ENCODE peak calls at places on chromosomes 2 and 18, in six cellular contexts. Z, B, Y, T, N and W are unnamed samples.

GRCh38 chr2:226797989-226798421 is 1.6 kb downstream of the IRS1 start:
- DNase-seq in Z (peak), B (no peak), Y (no peak), T (no peak), N (peak), W (no peak)

GRCh38 chr2:84817239-84817655 is 63.6 kb downstream of the TRABD2A start:
- DNase-seq in Z (no peak), B (no peak), Y (no peak), T (no peak), N (no peak), W (no peak)

GRCh38 chr2:113069676-113070605 is 2.2 kb downstream of the IL1F10 start:
- DNase-seq in Z (no peak), B (no peak), Y (no peak), T (no peak), N (no peak), W (no peak)

GRCh38 chr18:28208712-28209265 is 31.9 kb upstream of the CDH2 start:
- DNase-seq in Z (no peak), B (no peak), Y (no peak), T (no peak), N (no peak), W (no peak)

GRCh38 chr2:88451647-88452150 is 794 bp downstream of the FOXI3 start:
- DNase-seq in Z (no peak), B (no peak), Y (no peak), T (peak), N (no peak), W (no peak)

GRCh38 chr18:32060026-32060425 is 31.6 kb upstream of the RNF138 start:
- DNase-seq in Z (no peak), B (no peak), Y (no peak), T (no peak), N (peak), W (no peak)

GRCh38 chr2:176328149-176328548 is 58.9 kb downstream of the MTX2 start:
- DNase-seq in Z (no peak), B (no peak), Y (no peak), T (no peak), N (no peak), W (no peak)

GRCh38 chr2:48738806-48739205 is 16.7 kb downstream of the LHCGR start:
- DNase-seq in Z (peak), B (no peak), Y (no peak), T (peak), N (peak), W (peak)

GRCh38 chr2:62266433-62267038 is 70.6 kb downstream of the B3GNT2 start:
- DNase-seq in Z (peak), B (peak), Y (no peak), T (peak), N (no peak), W (peak)

GRCh38 chr2:63729362-63729761 is 112.3 kb upstream of the UGP2 start:
- DNase-seq in Z (no peak), B (no peak), Y (no peak), T (no peak), N (no peak), W (no peak)

GRCh38 chr2:12948963-12949353 is 232.2 kb downstream of the TRIB2 start:
- DNase-seq in Z (no peak), B (no peak), Y (no peak), T (no peak), N (no peak), W (no peak)

GRCh38 chr2:120803764-120804335 is 68.2 kb downstream of the GLI2 start:
- DNase-seq in Z (peak), B (no peak), Y (no peak), T (peak), N (peak), W (no peak)

GRCh38 chr2:213086566-213086965 is 64.8 kb downstream of the IKZF2 start:
- DNase-seq in Z (no peak), B (no peak), Y (no peak), T (no peak), N (no peak), W (no peak)

GRCh38 chr18:61797691-61798590 is 94.9 kb downstream of the RNF152 start:
- DNase-seq in Z (no peak), B (no peak), Y (no peak), T (no peak), N (no peak), W (no peak)

GRCh38 chr2:46347649-46348280 is 50.6 kb downstream of the EPAS1 start:
- DNase-seq in Z (no peak), B (no peak), Y (no peak), T (no peak), N (no peak), W (no peak)

GRCh38 chr2:46540496-46541342 is 61.4 kb downstream of the TMEM247 start:
- DNase-seq in Z (peak), B (peak), Y (peak), T (no peak), N (peak), W (peak)

GRCh38 chr18:56240405-56240804 is 398.0 kb downstream of the TXNL1 start:
- DNase-seq in Z (peak), B (peak), Y (no peak), T (peak), N (no peak), W (no peak)

GRCh38 chr2:28150994-28151393 is 241.7 kb upstream of the FOSL2 start:
- DNase-seq in Z (no peak), B (no peak), Y (no peak), T (no peak), N (no peak), W (no peak)

GRCh38 chr2:167398791-167399371 is 510.6 kb downstream of the XIRP2 start:
- DNase-seq in Z (no peak), B (no peak), Y (no peak), T (no peak), N (no peak), W (no peak)

GRCh38 chr2:126543081-126543480 is 112.9 kb upstream of the GYPC start:
- DNase-seq in Z (no peak), B (no peak), Y (no peak), T (no peak), N (no peak), W (peak)

GRCh38 chr2:58098254-58099096 is 51.9 kb downstream of the VRK2 start:
- DNase-seq in Z (peak), B (peak), Y (no peak), T (peak), N (no peak), W (peak)

GRCh38 chr2:238876232-238876630 is 28.3 kb downstream of the TWIST2 start:
- DNase-seq in Z (no peak), B (no peak), Y (peak), T (no peak), N (no peak), W (no peak)

GRCh38 chr18:65544701-65545100 is 206.1 kb upstream of the CDH7 start:
- DNase-seq in Z (no peak), B (no peak), Y (no peak), T (no peak), N (peak), W (no peak)

GRCh38 chr18:13501896-13502295 is 224.5 kb downstream of the FAM210A start:
- DNase-seq in Z (no peak), B (no peak), Y (no peak), T (no peak), N (no peak), W (no peak)

GRCh38 chr18:62741118-62741566 is 25.8 kb downstream of the PHLPP1 start:
- DNase-seq in Z (peak), B (no peak), Y (no peak), T (peak), N (no peak), W (peak)

GRCh38 chr2:121830809-121831208 is 75.4 kb downstream of the TSN start:
- DNase-seq in Z (no peak), B (no peak), Y (no peak), T (no peak), N (no peak), W (peak)

GRCh38 chr18:48098007-48098406 is 167.5 kb upstream of the SMAD2 start:
- DNase-seq in Z (no peak), B (no peak), Y (no peak), T (peak), N (no peak), W (peak)

GRCh38 chr18:70454705-70455322 is 166.0 kb downstream of the SOCS6 start:
- DNase-seq in Z (peak), B (peak), Y (no peak), T (peak), N (peak), W (peak)

DNA sequence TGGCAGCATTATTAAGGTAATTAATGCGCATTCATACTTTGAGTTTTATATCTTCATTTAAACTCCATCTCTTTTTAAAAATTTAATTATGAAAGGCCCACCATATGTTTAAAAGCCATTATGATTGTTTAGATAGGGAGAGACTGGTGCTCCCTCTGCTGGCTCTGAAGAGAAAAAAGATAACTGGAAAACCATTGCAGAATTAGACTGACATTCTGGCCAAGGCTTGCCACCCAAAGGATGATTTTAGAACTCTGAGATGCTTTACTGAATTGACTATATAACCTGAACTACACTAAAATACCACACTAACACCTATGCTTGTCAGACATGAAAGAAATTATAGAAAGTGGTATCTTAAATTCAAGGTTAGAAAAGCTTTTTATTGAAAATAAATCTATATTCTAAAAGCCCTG is 127.6 kb upstream of the SPOPL start:
- DNase-seq in Z (peak), B (peak), Y (no peak), T (peak), N (peak), W (peak)
- TF ChIP-seq CTCF in Z (peak), B (peak), Y (peak), T (peak), N (peak), W (peak)

GRCh38 chr2:114543106-114543806 is 100.8 kb downstream of the DPP10 start:
- DNase-seq in Z (no peak), B (peak), Y (peak), T (no peak), N (no peak), W (peak)
- TF ChIP-seq CTCF in Z (peak), B (peak), Y (peak), T (no peak), N (peak), W (no peak)

GRCh38 chr2:70536517-70537060 is 17.0 kb downstream of the TGFA start:
- DNase-seq in Z (no peak), B (no peak), Y (no peak), T (peak), N (no peak), W (no peak)

GRCh38 chr2:70537840-70538239 is 15.8 kb downstream of the TGFA start:
- DNase-seq in Z (no peak), B (no peak), Y (no peak), T (no peak), N (no peak), W (no peak)

GRCh38 chr2:70546885-70547284 is 6.7 kb downstream of the TGFA start:
- DNase-seq in Z (no peak), B (no peak), Y (no peak), T (no peak), N (no peak), W (no peak)

GRCh38 chr2:70546376-70546775 is 7.2 kb downstream of the TGFA start:
- DNase-seq in Z (no peak), B (no peak), Y (no peak), T (peak), N (no peak), W (no peak)

GRCh38 chr2:70541481-70542020 is 12.1 kb downstream of the TGFA start:
- DNase-seq in Z (no peak), B (peak), Y (no peak), T (peak), N (no peak), W (peak)
- TF ChIP-seq CTCF in Z (no peak), B (no peak), Y (no peak), T (no peak), N (no peak), W (peak)

GRCh38 chr18:49886891-49887764 is 73.8 kb upstream of the ACAA2 start:
- DNase-seq in Z (no peak), B (no peak), Y (no peak), T (peak), N (no peak), W (no peak)
- TF ChIP-seq CTCF in Z (no peak), B (no peak), Y (no peak), T (no peak), N (no peak), W (no peak)

GRCh38 chr2:179854891-179855290 is 6.5 kb downstream of the ZNF385B start:
- DNase-seq in Z (no peak), B (no peak), Y (no peak), T (no peak), N (no peak), W (no peak)

GRCh38 chr2:179849719-179850118 is 11.7 kb downstream of the ZNF385B start:
- DNase-seq in Z (no peak), B (no peak), Y (no peak), T (no peak), N (no peak), W (no peak)

GRCh38 chr2:179855673-179856072 is 5.7 kb downstream of the ZNF385B start:
- DNase-seq in Z (no peak), B (no peak), Y (no peak), T (no peak), N (no peak), W (no peak)

GRCh38 chr2:179853108-179853507 is 8.3 kb downstream of the ZNF385B start:
- DNase-seq in Z (no peak), B (no peak), Y (no peak), T (no peak), N (no peak), W (no peak)

DNA sequence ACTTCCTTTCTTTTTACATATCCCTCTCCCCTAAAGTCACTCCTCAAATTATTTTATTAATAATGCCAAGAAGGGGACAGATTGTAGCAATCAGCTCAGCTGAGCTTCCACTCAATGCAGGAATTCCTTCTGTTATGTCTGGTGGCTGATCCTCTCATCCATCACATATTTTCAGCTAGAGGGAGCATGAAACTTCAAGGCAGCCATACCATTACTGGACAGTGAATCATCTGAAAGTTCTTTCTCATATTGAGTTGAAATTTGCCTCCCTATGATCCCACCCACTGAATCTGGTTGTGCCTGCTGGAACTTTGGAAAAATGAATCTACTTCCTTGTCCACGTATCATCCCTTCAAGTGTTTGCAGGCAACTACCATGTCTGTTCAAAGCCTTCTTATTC is 11.2 kb downstream of the ZNF385B start:
- DNase-seq in Z (peak), B (peak), Y (no peak), T (peak), N (peak), W (no peak)
- TF ChIP-seq CTCF in Z (peak), B (peak), Y (no peak), T (no peak), N (peak), W (peak)

GRCh38 chr2:173075056-173075780 is 428 bp upstream of the MAP3K20 start:
- DNase-seq in Z (no peak), B (no peak), Y (no peak), T (no peak), N (no peak), W (no peak)

GRCh38 chr2:173079141-173079540 is 3.5 kb downstream of the MAP3K20 start:
- DNase-seq in Z (peak), B (no peak), Y (no peak), T (no peak), N (no peak), W (no peak)

GRCh38 chr2:173077506-173078177 is 2.0 kb downstream of the MAP3K20 start:
- DNase-seq in Z (peak), B (no peak), Y (no peak), T (peak), N (no peak), W (peak)

GRCh38 chr2:173076557-173077345 is 1.1 kb downstream of the MAP3K20 start:
- DNase-seq in Z (peak), B (no peak), Y (peak), T (peak), N (peak), W (peak)

GRCh38 chr2:173075781-173076556 is at the start of gene MAP3K20:
- DNase-seq in Z (peak), B (peak), Y (peak), T (peak), N (peak), W (peak)
- TF ChIP-seq CTCF in Z (peak), B (peak), Y (peak), T (no peak), N (peak), W (peak)

DNA sequence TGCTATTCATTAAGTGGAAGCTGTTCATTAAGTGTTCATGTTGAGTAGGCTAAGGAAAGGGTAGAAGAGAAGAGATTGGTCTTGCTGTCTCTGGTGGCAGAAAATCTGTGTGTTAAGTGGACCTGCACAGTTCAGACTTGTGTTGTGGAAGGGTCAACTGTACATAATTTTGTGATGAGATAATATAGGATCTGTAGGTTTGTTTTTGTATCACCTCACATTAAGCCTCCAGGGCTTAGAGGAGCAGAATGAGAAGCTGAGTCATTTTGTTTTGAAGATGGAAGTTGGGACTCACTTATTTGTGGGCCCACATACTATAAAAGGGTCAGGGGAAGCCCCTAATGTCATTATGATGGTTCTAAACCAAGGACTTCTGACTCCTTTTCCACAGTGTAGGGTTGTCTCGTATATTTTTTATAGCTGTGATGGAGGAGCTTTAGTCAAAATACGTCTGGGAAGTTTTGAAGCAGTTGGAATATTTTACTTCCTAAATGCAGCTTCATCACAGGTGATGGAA is 18.2 kb downstream of the PMS1 start:
- DNase-seq in Z (peak), B (no peak), Y (no peak), T (peak), N (no peak), W (peak)
- TF ChIP-seq CTCF in Z (no peak), B (no peak), Y (no peak), T (no peak), N (no peak), W (no peak)